ENCODE peak calls at places on chromosome 6, in five cellular contexts. N, Z, K, U and H are unnamed samples.
A peak's percentile ranks its signal among the peaks of the same experiment; 100 is the strongest.

GRCh38 chr6:72622094-72622540 is 253 bp downstream of the KCNQ5 start:
- DNase-seq in N (peak; percentile 39), Z (peak; percentile 38), K (peak; percentile 69), U (peak; percentile 30), H (no peak)

GRCh38 chr6:137427670-137428290 is 66.4 kb downstream of the OLIG3 start:
- DNase-seq in N (no peak), Z (no peak), K (no peak), U (no peak), H (no peak)

GRCh38 chr6:111551521-111552231 is 54.0 kb downstream of the TRAF3IP2 start:
- DNase-seq in N (no peak), Z (no peak), K (no peak), U (no peak), H (no peak)

GRCh38 chr6:15897063-15897934 is 231.6 kb upstream of the MYLIP start:
- DNase-seq in N (no peak), Z (peak; percentile 46), K (peak; percentile 16), U (no peak), H (peak; percentile 61)

GRCh38 chr6:147043994-147044477 is 160.2 kb upstream of the STXBP5 start:
- DNase-seq in N (no peak), Z (no peak), K (peak; percentile 77), U (no peak), H (no peak)

GRCh38 chr6:118354641-118355040 is 193.5 kb upstream of the PLN start:
- DNase-seq in N (no peak), Z (no peak), K (no peak), U (no peak), H (no peak)

GRCh38 chr6:127618729-127619128 is 41.8 kb downstream of the C6orf58 start:
- DNase-seq in N (no peak), Z (no peak), K (peak; percentile 30), U (no peak), H (no peak)

GRCh38 chr6:42569102-42570028 is 5.5 kb downstream of the UBR2 start:
- DNase-seq in N (no peak), Z (peak; percentile 48), K (peak; percentile 87), U (no peak), H (no peak)

GRCh38 chr6:17729223-17730077 is 22.7 kb upstream of the NUP153 start:
- DNase-seq in N (no peak), Z (no peak), K (no peak), U (no peak), H (no peak)

GRCh38 chr6:118187568-118188164 is 280.6 kb downstream of the SLC35F1 start:
- DNase-seq in N (no peak), Z (peak; percentile 11), K (peak; percentile 2), U (no peak), H (no peak)

GRCh38 chr6:121666809-121667208 is 231.4 kb downstream of the GJA1 start:
- DNase-seq in N (no peak), Z (peak; percentile 75), K (peak; percentile 83), U (no peak), H (no peak)

GRCh38 chr6:75855047-75855446 is 106.0 kb downstream of the MYO6 start:
- DNase-seq in N (peak; percentile 33), Z (peak; percentile 46), K (peak; percentile 21), U (no peak), H (no peak)

GRCh38 chr6:131013495-131013894 is 49.5 kb downstream of the EPB41L2 start:
- DNase-seq in N (no peak), Z (peak; percentile 82), K (peak; percentile 52), U (no peak), H (peak; percentile 47)

GRCh38 chr6:170355661-170356060 is 49.1 kb downstream of the FAM120B start:
- DNase-seq in N (no peak), Z (no peak), K (no peak), U (no peak), H (no peak)

GRCh38 chr6:126232671-126233070 is 107.2 kb upstream of the CENPW start:
- DNase-seq in N (no peak), Z (no peak), K (no peak), U (no peak), H (no peak)

GRCh38 chr6:37485259-37485658 is 14.4 kb downstream of the CCDC167 start:
- DNase-seq in N (no peak), Z (no peak), K (no peak), U (no peak), H (no peak)

GRCh38 chr6:27755768-27756167 is 156.4 kb downstream of the OR2B2 start:
- DNase-seq in N (no peak), Z (no peak), K (no peak), U (no peak), H (no peak)

GRCh38 chr6:133587841-133588240 is 301.1 kb upstream of the TCF21 start:
- DNase-seq in N (no peak), Z (peak; percentile 66), K (no peak), U (no peak), H (no peak)

GRCh38 chr6:141551318-141551717 is 581.4 kb upstream of the GJE1 start:
- DNase-seq in N (no peak), Z (no peak), K (no peak), U (no peak), H (no peak)